ENCODE peak calls at places on chromosomes 6 and 20, in nine cellular contexts. E is T1000, F is HuH-7.5, L is T-helper 1 cell, K is RPMI7951, T is astrocyte of the spinal cord, N is DMS 273 treated with DMSO at 0.1 percent for 48 hours, M is left ventricle myocardium superior, A is iPS-NIHi11. G is an unnamed sample.

GRCh38 chr6:147216915-147217314 is 12.7 kb downstream of the STXBP5 start:
- DNase-seq in E (no peak), F (no peak), L (no peak), K (no peak), T (no peak), N (no peak), M (no peak), A (no peak), G (no peak)

GRCh38 chr6:157535354-157536217 is 154.6 kb downstream of the ZDHHC14 start:
- DNase-seq in E (no peak), F (no peak), L (peak; percentile 90), K (peak; percentile 52), T (peak; percentile 83), N (no peak), M (no peak), A (no peak), G (peak; percentile 88)

GRCh38 chr6:26342106-26342999 is 22.6 kb upstream of the BTN3A2 start:
- DNase-seq in E (no peak), F (no peak), L (peak; percentile 59), K (peak; percentile 43), T (peak; percentile 54), N (no peak), M (no peak), A (no peak), G (peak; percentile 83)

GRCh38 chr20:64162239-64162621 is 2.0 kb upstream of the MYT1 start:
- DNase-seq in E (no peak), F (no peak), L (no peak), K (no peak), T (no peak), N (no peak), M (peak; percentile 7), A (no peak), G (no peak)

GRCh38 chr6:110564703-110565421 is 88.4 kb upstream of the SLC22A16 start:
- DNase-seq in E (no peak), F (no peak), L (no peak), K (no peak), T (no peak), N (no peak), M (no peak), A (no peak), G (no peak)

GRCh38 chr6:118856301-118856700 is 37.7 kb upstream of the ASF1A start:
- DNase-seq in E (no peak), F (no peak), L (no peak), K (no peak), T (no peak), N (no peak), M (no peak), A (no peak), G (peak; percentile 24)

GRCh38 chr6:40794581-40794980 is 207.4 kb upstream of the LRFN2 start:
- DNase-seq in E (no peak), F (no peak), L (no peak), K (no peak), T (no peak), N (no peak), M (no peak), A (no peak), G (no peak)

GRCh38 chr20:21808863-21809664 is 103.6 kb downstream of the PAX1 start:
- DNase-seq in E (no peak), F (peak; percentile 70), L (peak; percentile 6), K (no peak), T (no peak), N (no peak), M (peak; percentile 62), A (peak; percentile 95), G (no peak)

GRCh38 chr20:52224920-52225319 is 33.3 kb upstream of the ZFP64 start:
- DNase-seq in E (no peak), F (no peak), L (no peak), K (no peak), T (no peak), N (no peak), M (no peak), A (no peak), G (no peak)

GRCh38 chr6:132490024-132490423 is 22.9 kb downstream of the STX7 start:
- DNase-seq in E (no peak), F (no peak), L (no peak), K (peak; percentile 65), T (no peak), N (no peak), M (no peak), A (no peak), G (peak; percentile 66)

GRCh38 chr6:142551145-142551811 is 249.5 kb downstream of the ADGRG6 start:
- DNase-seq in E (peak; percentile 60), F (no peak), L (peak; percentile 6), K (peak; percentile 65), T (peak; percentile 17), N (peak; percentile 48), M (no peak), A (peak; percentile 18), G (peak; percentile 48)

GRCh38 chr6:7617954-7618764 is 28.2 kb downstream of the SNRNP48 start:
- DNase-seq in E (peak; percentile 69), F (no peak), L (peak; percentile 30), K (peak; percentile 93), T (peak; percentile 16), N (no peak), M (no peak), A (no peak), G (peak; percentile 78)

GRCh38 chr20:32521780-32522524 is 63.2 kb downstream of the NOL4L start:
- DNase-seq in E (no peak), F (peak; percentile 95), L (peak; percentile 53), K (peak; percentile 51), T (peak; percentile 36), N (no peak), M (peak; percentile 74), A (peak; percentile 90), G (peak; percentile 77)

GRCh38 chr6:133333852-133334251 is 92.7 kb downstream of the EYA4 start:
- DNase-seq in E (no peak), F (no peak), L (no peak), K (no peak), T (no peak), N (no peak), M (no peak), A (no peak), G (no peak)

GRCh38 chr20:18138639-18139583 is 1.2 kb downstream of the KAT14 start:
- DNase-seq in E (no peak), F (no peak), L (no peak), K (no peak), T (no peak), N (no peak), M (no peak), A (no peak), G (peak; percentile 15)

GRCh38 chr6:131948692-131949614 is 2.2 kb downstream of the CCN2 start:
- DNase-seq in E (no peak), F (no peak), L (no peak), K (peak; percentile 71), T (peak; percentile 84), N (no peak), M (no peak), A (no peak), G (peak; percentile 76)

GRCh38 chr6:15521516-15521915 is 141.3 kb downstream of the DTNBP1 start:
- DNase-seq in E (no peak), F (no peak), L (no peak), K (no peak), T (no peak), N (no peak), M (peak; percentile 20), A (no peak), G (no peak)

GRCh38 chr6:162684033-162684432 is 43.5 kb downstream of the PRKN start:
- DNase-seq in E (no peak), F (no peak), L (no peak), K (no peak), T (no peak), N (no peak), M (no peak), A (no peak), G (no peak)

GRCh38 chr20:43755851-43756250 is 29.0 kb upstream of the GTSF1L start:
- DNase-seq in E (no peak), F (no peak), L (no peak), K (peak; percentile 82), T (peak; percentile 49), N (no peak), M (no peak), A (no peak), G (peak; percentile 95)

GRCh38 chr6:39005774-39006173 is 42.8 kb upstream of the GLP1R start:
- DNase-seq in E (no peak), F (no peak), L (no peak), K (no peak), T (no peak), N (no peak), M (no peak), A (no peak), G (no peak)

GRCh38 chr20:1242530-1242929 is 16.7 kb downstream of the RAD21L1 start:
- DNase-seq in E (no peak), F (no peak), L (no peak), K (peak; percentile 89), T (peak; percentile 76), N (no peak), M (no peak), A (no peak), G (peak; percentile 96)

GRCh38 chr20:25252686-25253421 is 5.0 kb downstream of the PYGB start:
- DNase-seq in E (no peak), F (no peak), L (no peak), K (no peak), T (no peak), N (no peak), M (no peak), A (no peak), G (no peak)

GRCh38 chr6:158131926-158132325 is 36.1 kb downstream of the SERAC1 start:
- DNase-seq in E (no peak), F (no peak), L (peak; percentile 20), K (peak; percentile 40), T (no peak), N (peak; percentile 9), M (no peak), A (peak; percentile 29), G (peak; percentile 64)

GRCh38 chr6:33696538-33697518 is 14.7 kb downstream of the UQCC2 start:
- DNase-seq in E (peak; percentile 18), F (no peak), L (peak; percentile 60), K (peak; percentile 94), T (peak; percentile 82), N (no peak), M (peak; percentile 71), A (no peak), G (peak; percentile 56)

GRCh38 chr6:101444717-101445116 is 51.2 kb downstream of the GRIK2 start:
- DNase-seq in E (no peak), F (no peak), L (no peak), K (peak; percentile 2), T (no peak), N (no peak), M (no peak), A (no peak), G (no peak)

GRCh38 chr20:38962898-38963484 is 847 bp downstream of the DHX35 start:
- DNase-seq in E (no peak), F (no peak), L (no peak), K (no peak), T (no peak), N (no peak), M (no peak), A (no peak), G (peak; percentile 26)

GRCh38 chr6:54135665-54136370 is 24.6 kb downstream of the MLIP start:
- DNase-seq in E (no peak), F (no peak), L (no peak), K (peak; percentile 6), T (peak; percentile 75), N (peak; percentile 35), M (no peak), A (no peak), G (peak; percentile 5)